ENCODE peak calls at places on chromosomes 6 and 20, in five cellular contexts. Z, A, W, D and S are unnamed samples.

GRCh38 chr6:70162972-70163371 is 139.9 kb downstream of the COL9A1 start:
- DNase-seq in Z (no peak), A (no peak), W (no peak), D (no peak), S (no peak)

GRCh38 chr6:34288581-34288980 is 39.8 kb upstream of the SMIM29 start:
- DNase-seq in Z (no peak), A (no peak), W (no peak), D (no peak), S (no peak)

GRCh38 chr20:3863317-3863716 is 16.7 kb downstream of the MAVS start:
- DNase-seq in Z (no peak), A (no peak), W (no peak), D (no peak), S (no peak)

GRCh38 chr6:95545691-95546090 is 31.6 kb upstream of the MANEA start:
- DNase-seq in Z (no peak), A (no peak), W (no peak), D (peak; percentile 39), S (no peak)

GRCh38 chr6:116876635-116877611 is at the start of gene RFX6:
- DNase-seq in Z (peak; percentile 6), A (no peak), W (no peak), D (no peak), S (peak; percentile 9)

GRCh38 chr6:121533321-121533841 is 97.9 kb downstream of the GJA1 start:
- DNase-seq in Z (no peak), A (no peak), W (no peak), D (no peak), S (no peak)

GRCh38 chr20:32282461-32282860 is 5.0 kb downstream of the KIF3B start:
- DNase-seq in Z (no peak), A (no peak), W (no peak), D (no peak), S (no peak)

GRCh38 chr6:117733341-117733740 is 58.1 kb downstream of the NUS1 start:
- DNase-seq in Z (no peak), A (no peak), W (no peak), D (peak; percentile 3), S (no peak)

GRCh38 chr20:21100590-21101452 is 5.3 kb downstream of the LINC00237 start:
- DNase-seq in Z (no peak), A (no peak), W (no peak), D (no peak), S (peak; percentile 33)

GRCh38 chr20:49446808-49447207 is 35.7 kb downstream of the KCNB1 start:
- DNase-seq in Z (no peak), A (no peak), W (no peak), D (peak; percentile 21), S (no peak)

GRCh38 chr20:32832664-32833063 is 12.9 kb downstream of the MAPRE1 start:
- DNase-seq in Z (peak; percentile 26), A (no peak), W (no peak), D (no peak), S (no peak)

GRCh38 chr6:11368264-11368663 is 135.8 kb upstream of the NEDD9 start:
- DNase-seq in Z (no peak), A (no peak), W (no peak), D (no peak), S (no peak)

GRCh38 chr6:79234150-79235022 is at the start of gene HMGN3:
- DNase-seq in Z (peak; percentile 93), A (peak; percentile 95), W (peak; percentile 92), D (peak; percentile 88), S (peak; percentile 96)

GRCh38 chr6:147177286-147177685 is 26.9 kb upstream of the STXBP5 start:
- DNase-seq in Z (no peak), A (no peak), W (peak; percentile 50), D (peak; percentile 8), S (no peak)

GRCh38 chr6:43283905-43284304 is 14.2 kb upstream of the SLC22A7 start:
- DNase-seq in Z (no peak), A (no peak), W (no peak), D (no peak), S (no peak)

GRCh38 chr20:8176276-8176675 is 44.2 kb downstream of the PLCB1 start:
- DNase-seq in Z (no peak), A (no peak), W (no peak), D (no peak), S (no peak)

GRCh38 chr6:71187136-71187535 is 101.5 kb upstream of the OGFRL1 start:
- DNase-seq in Z (no peak), A (no peak), W (no peak), D (no peak), S (no peak)

GRCh38 chr6:79094938-79095337 is 16.9 kb upstream of the PHIP start:
- DNase-seq in Z (no peak), A (no peak), W (no peak), D (no peak), S (no peak)

GRCh38 chr6:106858653-106859092 is 115.9 kb downstream of the CD24 start:
- DNase-seq in Z (no peak), A (no peak), W (peak; percentile 92), D (peak; percentile 94), S (peak; percentile 81)

GRCh38 chr6:15628499-15629131 is 34.2 kb downstream of the DTNBP1 start:
- DNase-seq in Z (peak; percentile 56), A (no peak), W (peak; percentile 73), D (peak; percentile 88), S (peak; percentile 80)

GRCh38 chr20:3740600-3741301 is 8.3 kb downstream of the HSPA12B start:
- DNase-seq in Z (no peak), A (no peak), W (no peak), D (no peak), S (no peak)

GRCh38 chr6:158575550-158575949 is 15.7 kb downstream of the TMEM181 start:
- DNase-seq in Z (no peak), A (no peak), W (peak; percentile 20), D (no peak), S (no peak)

GRCh38 chr6:96899019-96899418 is 1.3 kb upstream of the NDUFAF4 start:
- DNase-seq in Z (no peak), A (no peak), W (peak; percentile 32), D (peak; percentile 68), S (peak; percentile 26)

GRCh38 chr20:35968930-35969329 is 540 bp downstream of the CNBD2 start:
- DNase-seq in Z (no peak), A (no peak), W (peak; percentile 28), D (no peak), S (no peak)